ENCODE peak calls at places on chromosome 22, in five cellular contexts. One of them, this sample, is unnamed.

GRCh38 chr22:40718250-40719204 is 39.2 kb downstream of the MCHR1 start:
- DNase-seq in brain microvascular endothelial cell: no peak
- DNase-seq in astrocyte of the spinal cord: no peak
- DNase-seq in fibroblast of lung: no peak
- DNase-seq in BJ: no peak
- DNase-seq in this sample: no peak

GRCh38 chr22:30453731-30454510 is 17.9 kb downstream of the SEC14L3 start:
- DNase-seq in fibroblast of lung: peak
- DNase-seq in BJ: no peak
- DNase-seq in brain microvascular endothelial cell: no peak
- DNase-seq in astrocyte of the spinal cord: no peak
- DNase-seq in this sample: no peak

GRCh38 chr22:29799217-29799680 is 32.1 kb downstream of the UQCR10 start:
- DNase-seq in fibroblast of lung: peak
- DNase-seq in BJ: peak
- DNase-seq in astrocyte of the spinal cord: peak
- DNase-seq in brain microvascular endothelial cell: peak
- DNase-seq in this sample: peak

GRCh38 chr22:28034760-28035401 is 115.8 kb upstream of the PITPNB start:
- DNase-seq in BJ: no peak
- DNase-seq in astrocyte of the spinal cord: peak
- DNase-seq in brain microvascular endothelial cell: peak
- DNase-seq in fibroblast of lung: peak
- DNase-seq in this sample: no peak

GRCh38 chr22:49976439-49977175 is 16.0 kb downstream of the PIM3 start:
- DNase-seq in astrocyte of the spinal cord: no peak
- DNase-seq in BJ: no peak
- DNase-seq in fibroblast of lung: no peak
- DNase-seq in brain microvascular endothelial cell: no peak
- DNase-seq in this sample: no peak

GRCh38 chr22:18122254-18122554 is 11.6 kb downstream of the TUBA8 start:
- DNase-seq in fibroblast of lung: no peak
- DNase-seq in astrocyte of the spinal cord: no peak
- DNase-seq in brain microvascular endothelial cell: no peak
- DNase-seq in BJ: no peak
- DNase-seq in this sample: no peak

GRCh38 chr22:31343235-31344191 is 2.6 kb downstream of the PATZ1 start:
- DNase-seq in astrocyte of the spinal cord: no peak
- DNase-seq in BJ: no peak
- DNase-seq in fibroblast of lung: peak
- DNase-seq in brain microvascular endothelial cell: no peak
- DNase-seq in this sample: no peak

GRCh38 chr22:38569181-38569971 is 607 bp downstream of the DMC1 start:
- DNase-seq in fibroblast of lung: no peak
- DNase-seq in BJ: no peak
- DNase-seq in brain microvascular endothelial cell: no peak
- DNase-seq in astrocyte of the spinal cord: no peak
- DNase-seq in this sample: no peak

GRCh38 chr22:42635531-42635930 is 4.9 kb downstream of the ATP5MGL start:
- DNase-seq in fibroblast of lung: peak
- DNase-seq in astrocyte of the spinal cord: peak
- DNase-seq in brain microvascular endothelial cell: peak
- DNase-seq in BJ: peak
- DNase-seq in this sample: peak

GRCh38 chr22:29773233-29773632 is 6.1 kb downstream of the UQCR10 start:
- DNase-seq in astrocyte of the spinal cord: peak
- DNase-seq in brain microvascular endothelial cell: no peak
- DNase-seq in fibroblast of lung: no peak
- DNase-seq in BJ: no peak
- DNase-seq in this sample: no peak

GRCh38 chr22:47333625-47334024 is 571.2 kb downstream of the TBC1D22A start:
- DNase-seq in astrocyte of the spinal cord: peak
- DNase-seq in brain microvascular endothelial cell: peak
- DNase-seq in fibroblast of lung: peak
- DNase-seq in BJ: no peak
- DNase-seq in this sample: no peak

GRCh38 chr22:50183141-50183971 is 2.4 kb upstream of the TRABD start:
- DNase-seq in fibroblast of lung: no peak
- DNase-seq in brain microvascular endothelial cell: no peak
- DNase-seq in BJ: no peak
- DNase-seq in astrocyte of the spinal cord: no peak
- DNase-seq in this sample: no peak

GRCh38 chr22:32823024-32823730 is 21.7 kb downstream of the TIMP3 start:
- DNase-seq in astrocyte of the spinal cord: peak
- DNase-seq in fibroblast of lung: no peak
- DNase-seq in BJ: no peak
- DNase-seq in brain microvascular endothelial cell: no peak
- DNase-seq in this sample: no peak
- TF ChIP-seq CTCF in astrocyte of the spinal cord: peak
- TF ChIP-seq CTCF in fibroblast of lung: peak
- TF ChIP-seq CTCF in BJ: peak
- TF ChIP-seq CTCF in brain microvascular endothelial cell: peak
- TF ChIP-seq CTCF in this sample: peak

DNA sequence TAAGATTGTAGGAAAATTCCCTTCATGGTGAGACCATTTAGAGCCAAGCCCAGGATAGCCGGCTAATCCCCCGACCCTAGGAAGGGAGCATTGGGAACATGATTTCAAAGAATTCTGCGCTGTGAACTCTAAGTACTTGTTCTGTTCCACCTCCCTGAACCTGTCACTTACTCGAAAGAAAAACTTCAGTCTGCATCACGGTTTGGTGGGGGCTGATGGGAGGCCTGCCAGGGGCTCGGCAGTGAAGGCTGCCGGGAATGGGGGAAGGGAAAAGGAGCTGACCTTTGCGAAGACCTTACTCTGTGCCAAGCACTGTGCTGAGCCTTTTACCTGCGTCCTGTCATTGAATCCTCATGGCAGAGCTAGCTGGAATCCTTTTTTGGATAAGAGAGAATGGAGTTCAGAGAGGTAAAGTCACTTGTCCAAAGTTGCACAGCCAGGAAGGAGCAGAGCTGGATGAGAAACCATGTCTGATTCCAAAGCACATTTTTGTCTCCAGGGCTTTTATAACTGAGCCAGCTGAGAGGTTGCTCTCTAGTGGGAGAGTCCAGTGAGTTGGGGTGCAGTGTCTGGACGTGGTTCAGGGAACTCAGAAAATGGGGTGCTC is 15.4 kb downstream of the RASD2 start:
- DNase-seq in brain microvascular endothelial cell: no peak
- DNase-seq in astrocyte of the spinal cord: no peak
- DNase-seq in fibroblast of lung: no peak
- DNase-seq in BJ: no peak
- DNase-seq in this sample: no peak
- TF ChIP-seq CTCF in brain microvascular endothelial cell: no peak
- TF ChIP-seq CTCF in astrocyte of the spinal cord: no peak
- TF ChIP-seq CTCF in fibroblast of lung: no peak
- TF ChIP-seq CTCF in BJ: no peak
- TF ChIP-seq CTCF in this sample: no peak

DNA sequence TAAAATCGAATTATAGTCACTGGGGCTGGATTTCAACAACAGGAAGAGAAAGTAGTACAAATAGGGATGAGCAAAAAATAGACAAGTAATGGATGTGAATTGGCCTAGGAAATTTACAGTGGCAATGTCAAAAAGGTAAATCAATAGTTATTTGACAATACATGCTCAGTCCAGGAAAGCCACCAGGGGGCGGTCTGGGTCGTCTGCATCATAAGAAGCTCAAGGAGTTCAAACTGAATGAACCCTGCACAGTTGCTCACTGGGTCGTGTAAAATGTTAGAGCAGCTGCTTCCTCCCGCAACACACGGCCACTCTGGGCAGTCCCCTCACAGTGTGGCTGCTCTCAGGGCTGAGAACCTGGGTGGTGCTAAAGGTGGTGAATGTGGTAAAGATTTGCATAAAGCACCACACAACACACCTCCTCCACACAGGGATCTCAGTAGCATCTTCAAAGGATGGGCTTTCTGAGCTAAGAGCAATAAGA is 85.9 kb downstream of the ZNF280B start:
- DNase-seq in brain microvascular endothelial cell: peak
- DNase-seq in BJ: no peak
- DNase-seq in astrocyte of the spinal cord: peak
- DNase-seq in fibroblast of lung: peak
- DNase-seq in this sample: no peak
- TF ChIP-seq CTCF in brain microvascular endothelial cell: peak
- TF ChIP-seq CTCF in BJ: peak
- TF ChIP-seq CTCF in astrocyte of the spinal cord: peak
- TF ChIP-seq CTCF in fibroblast of lung: peak
- TF ChIP-seq CTCF in this sample: peak

GRCh38 chr22:43789452-43789851 is 22.7 kb downstream of the EFCAB6 start:
- DNase-seq in fibroblast of lung: peak
- DNase-seq in BJ: peak
- DNase-seq in brain microvascular endothelial cell: peak
- DNase-seq in astrocyte of the spinal cord: peak
- DNase-seq in this sample: peak

GRCh38 chr22:43782448-43782847 is 29.7 kb downstream of the EFCAB6 start:
- DNase-seq in astrocyte of the spinal cord: no peak
- DNase-seq in BJ: no peak
- DNase-seq in brain microvascular endothelial cell: no peak
- DNase-seq in fibroblast of lung: no peak
- DNase-seq in this sample: no peak

GRCh38 chr22:43783777-43784176 is 28.3 kb downstream of the EFCAB6 start:
- DNase-seq in fibroblast of lung: no peak
- DNase-seq in brain microvascular endothelial cell: no peak
- DNase-seq in astrocyte of the spinal cord: no peak
- DNase-seq in BJ: no peak
- DNase-seq in this sample: no peak
- TF ChIP-seq CTCF in fibroblast of lung: no peak
- TF ChIP-seq CTCF in brain microvascular endothelial cell: peak
- TF ChIP-seq CTCF in astrocyte of the spinal cord: no peak
- TF ChIP-seq CTCF in BJ: peak
- TF ChIP-seq CTCF in this sample: no peak

GRCh38 chr22:20951932-20952380 is 15.1 kb upstream of the AIFM3 start:
- DNase-seq in brain microvascular endothelial cell: no peak
- DNase-seq in astrocyte of the spinal cord: no peak
- DNase-seq in BJ: no peak
- DNase-seq in fibroblast of lung: no peak
- DNase-seq in this sample: no peak
- TF ChIP-seq CTCF in brain microvascular endothelial cell: no peak
- TF ChIP-seq CTCF in astrocyte of the spinal cord: no peak
- TF ChIP-seq CTCF in BJ: no peak
- TF ChIP-seq CTCF in fibroblast of lung: no peak
- TF ChIP-seq CTCF in this sample: no peak

GRCh38 chr22:45612451-45612901 is 59.2 kb upstream of the ATXN10 start:
- DNase-seq in astrocyte of the spinal cord: peak
- DNase-seq in BJ: peak
- DNase-seq in fibroblast of lung: peak
- DNase-seq in brain microvascular endothelial cell: peak
- DNase-seq in this sample: peak
- TF ChIP-seq CTCF in astrocyte of the spinal cord: no peak
- TF ChIP-seq CTCF in BJ: no peak
- TF ChIP-seq CTCF in fibroblast of lung: no peak
- TF ChIP-seq CTCF in brain microvascular endothelial cell: no peak
- TF ChIP-seq CTCF in this sample: no peak

This sample was measured in AG04449.